ENCODE peak calls at places on chromosomes 13 and 19, in seven cellular contexts. One of them, this sample, is unnamed.

GRCh38 chr19:56111601-56112312 is 9.3 kb downstream of the ZNF787 start:
- DNase-seq in PC-9: peak
- DNase-seq in pancreas: peak
- DNase-seq in RWPE1: peak
- DNase-seq in brain microvascular endothelial cell: no peak
- DNase-seq in heart left ventricle: no peak
- DNase-seq in endothelial cell of umbilical vein: no peak
- DNase-seq in this sample: no peak

GRCh38 chr13:33193428-33193974 is 92.1 kb downstream of the STARD13 start:
- DNase-seq in PC-9: no peak
- DNase-seq in pancreas: no peak
- DNase-seq in RWPE1: no peak
- DNase-seq in brain microvascular endothelial cell: no peak
- DNase-seq in heart left ventricle: no peak
- DNase-seq in endothelial cell of umbilical vein: peak
- DNase-seq in this sample: no peak

GRCh38 chr13:26968431-26969335 is 202.9 kb downstream of the USP12 start:
- DNase-seq in PC-9: no peak
- DNase-seq in pancreas: peak
- DNase-seq in RWPE1: no peak
- DNase-seq in brain microvascular endothelial cell: peak
- DNase-seq in heart left ventricle: no peak
- DNase-seq in endothelial cell of umbilical vein: no peak
- DNase-seq in this sample: no peak

GRCh38 chr19:33879818-33880575 is 83.3 kb downstream of the KCTD15 start:
- DNase-seq in PC-9: no peak
- DNase-seq in pancreas: peak
- DNase-seq in RWPE1: no peak
- DNase-seq in brain microvascular endothelial cell: no peak
- DNase-seq in heart left ventricle: peak
- DNase-seq in endothelial cell of umbilical vein: peak
- DNase-seq in this sample: no peak

GRCh38 chr13:44313674-44314073 is 60.0 kb upstream of the SERP2 start:
- DNase-seq in PC-9: peak
- DNase-seq in pancreas: no peak
- DNase-seq in RWPE1: peak
- DNase-seq in brain microvascular endothelial cell: peak
- DNase-seq in heart left ventricle: no peak
- DNase-seq in endothelial cell of umbilical vein: peak
- DNase-seq in this sample: peak

GRCh38 chr13:26718146-26718545 is 42.4 kb downstream of the GPR12 start:
- DNase-seq in PC-9: no peak
- DNase-seq in pancreas: no peak
- DNase-seq in RWPE1: no peak
- DNase-seq in brain microvascular endothelial cell: no peak
- DNase-seq in heart left ventricle: no peak
- DNase-seq in endothelial cell of umbilical vein: no peak
- DNase-seq in this sample: no peak

GRCh38 chr13:80361883-80362327 is 21.0 kb upstream of the SPRY2 start:
- DNase-seq in PC-9: no peak
- DNase-seq in pancreas: no peak
- DNase-seq in RWPE1: no peak
- DNase-seq in brain microvascular endothelial cell: peak
- DNase-seq in heart left ventricle: no peak
- DNase-seq in endothelial cell of umbilical vein: peak
- DNase-seq in this sample: peak

GRCh38 chr19:19361075-19361594 is 40.5 kb downstream of the MAU2 start:
- DNase-seq in PC-9: peak
- DNase-seq in pancreas: peak
- DNase-seq in RWPE1: peak
- DNase-seq in brain microvascular endothelial cell: peak
- DNase-seq in heart left ventricle: peak
- DNase-seq in endothelial cell of umbilical vein: peak
- DNase-seq in this sample: peak

GRCh38 chr13:38191016-38191415 is 158.6 kb upstream of the UFM1 start:
- DNase-seq in PC-9: no peak
- DNase-seq in pancreas: no peak
- DNase-seq in RWPE1: no peak
- DNase-seq in brain microvascular endothelial cell: no peak
- DNase-seq in heart left ventricle: no peak
- DNase-seq in endothelial cell of umbilical vein: no peak
- DNase-seq in this sample: no peak

GRCh38 chr13:55341891-55342290 is 1798.8 kb upstream of the PRR20A start:
- DNase-seq in PC-9: no peak
- DNase-seq in pancreas: no peak
- DNase-seq in RWPE1: no peak
- DNase-seq in brain microvascular endothelial cell: no peak
- DNase-seq in heart left ventricle: no peak
- DNase-seq in endothelial cell of umbilical vein: no peak
- DNase-seq in this sample: no peak

GRCh38 chr19:16076154-16076957 is at the start of gene TPM4:
- DNase-seq in PC-9: peak
- DNase-seq in pancreas: peak
- DNase-seq in RWPE1: peak
- DNase-seq in brain microvascular endothelial cell: peak
- DNase-seq in heart left ventricle: peak
- DNase-seq in endothelial cell of umbilical vein: peak
- DNase-seq in this sample: peak

GRCh38 chr19:30326076-30326710 is 46.0 kb upstream of the ZNF536 start:
- DNase-seq in PC-9: no peak
- DNase-seq in pancreas: no peak
- DNase-seq in RWPE1: no peak
- DNase-seq in brain microvascular endothelial cell: no peak
- DNase-seq in heart left ventricle: peak
- DNase-seq in endothelial cell of umbilical vein: no peak
- DNase-seq in this sample: no peak

GRCh38 chr13:30905932-30906383 is at the start of gene MEDAG:
- DNase-seq in PC-9: no peak
- DNase-seq in pancreas: peak
- DNase-seq in RWPE1: no peak
- DNase-seq in brain microvascular endothelial cell: peak
- DNase-seq in heart left ventricle: peak
- DNase-seq in endothelial cell of umbilical vein: peak
- DNase-seq in this sample: no peak

GRCh38 chr13:100550433-100550832 is 38.2 kb downstream of the GGACT start:
- DNase-seq in PC-9: no peak
- DNase-seq in pancreas: no peak
- DNase-seq in RWPE1: no peak
- DNase-seq in brain microvascular endothelial cell: peak
- DNase-seq in heart left ventricle: peak
- DNase-seq in endothelial cell of umbilical vein: no peak
- DNase-seq in this sample: no peak

GRCh38 chr19:51439021-51439465 is 19.2 kb downstream of the SIGLEC8 start:
- DNase-seq in PC-9: no peak
- DNase-seq in pancreas: no peak
- DNase-seq in RWPE1: peak
- DNase-seq in brain microvascular endothelial cell: no peak
- DNase-seq in heart left ventricle: no peak
- DNase-seq in endothelial cell of umbilical vein: no peak
- DNase-seq in this sample: peak

GRCh38 chr19:41456342-41456918 is 13.5 kb downstream of the ERICH4 start:
- DNase-seq in PC-9: no peak
- DNase-seq in pancreas: no peak
- DNase-seq in RWPE1: no peak
- DNase-seq in brain microvascular endothelial cell: peak
- DNase-seq in heart left ventricle: peak
- DNase-seq in endothelial cell of umbilical vein: peak
- DNase-seq in this sample: no peak

GRCh38 chr19:47652285-47652684 is 43.4 kb downstream of the BICRA start:
- DNase-seq in PC-9: no peak
- DNase-seq in pancreas: no peak
- DNase-seq in RWPE1: no peak
- DNase-seq in brain microvascular endothelial cell: no peak
- DNase-seq in heart left ventricle: no peak
- DNase-seq in endothelial cell of umbilical vein: no peak
- DNase-seq in this sample: no peak

GRCh38 chr19:11781295-11782057 is 14.7 kb downstream of the ZNF441 start:
- DNase-seq in PC-9: no peak
- DNase-seq in pancreas: no peak
- DNase-seq in RWPE1: no peak
- DNase-seq in brain microvascular endothelial cell: no peak
- DNase-seq in heart left ventricle: no peak
- DNase-seq in endothelial cell of umbilical vein: no peak
- DNase-seq in this sample: no peak

GRCh38 chr19:4338441-4339350 is at the start of gene STAP2:
- DNase-seq in PC-9: peak
- DNase-seq in pancreas: peak
- DNase-seq in RWPE1: peak
- DNase-seq in brain microvascular endothelial cell: no peak
- DNase-seq in heart left ventricle: no peak
- DNase-seq in endothelial cell of umbilical vein: peak
- DNase-seq in this sample: peak

GRCh38 chr13:88124142-88124541 is 453.0 kb downstream of the SLITRK5 start:
- DNase-seq in PC-9: no peak
- DNase-seq in pancreas: no peak
- DNase-seq in RWPE1: no peak
- DNase-seq in brain microvascular endothelial cell: no peak
- DNase-seq in heart left ventricle: no peak
- DNase-seq in endothelial cell of umbilical vein: no peak
- DNase-seq in this sample: no peak

GRCh38 chr13:112711528-112712265 is 21.9 kb downstream of the ATP11A start:
- DNase-seq in PC-9: peak
- DNase-seq in pancreas: peak
- DNase-seq in RWPE1: peak
- DNase-seq in brain microvascular endothelial cell: peak
- DNase-seq in heart left ventricle: peak
- DNase-seq in endothelial cell of umbilical vein: peak
- DNase-seq in this sample: peak

GRCh38 chr13:112714366-112714765 is 24.5 kb downstream of the ATP11A start:
- DNase-seq in PC-9: no peak
- DNase-seq in pancreas: no peak
- DNase-seq in RWPE1: no peak
- DNase-seq in brain microvascular endothelial cell: no peak
- DNase-seq in heart left ventricle: no peak
- DNase-seq in endothelial cell of umbilical vein: no peak
- DNase-seq in this sample: no peak

GRCh38 chr13:112710855-112711527 is 21.2 kb downstream of the ATP11A start:
- DNase-seq in PC-9: no peak
- DNase-seq in pancreas: no peak
- DNase-seq in RWPE1: no peak
- DNase-seq in brain microvascular endothelial cell: no peak
- DNase-seq in heart left ventricle: no peak
- DNase-seq in endothelial cell of umbilical vein: no peak
- DNase-seq in this sample: no peak

GRCh38 chr13:112713517-112714253 is 23.8 kb downstream of the ATP11A start:
- DNase-seq in PC-9: no peak
- DNase-seq in pancreas: no peak
- DNase-seq in RWPE1: no peak
- DNase-seq in brain microvascular endothelial cell: no peak
- DNase-seq in heart left ventricle: no peak
- DNase-seq in endothelial cell of umbilical vein: no peak
- DNase-seq in this sample: no peak

GRCh38 chr13:112712451-112712881 is 22.6 kb downstream of the ATP11A start:
- DNase-seq in PC-9: no peak
- DNase-seq in pancreas: no peak
- DNase-seq in RWPE1: no peak
- DNase-seq in brain microvascular endothelial cell: no peak
- DNase-seq in heart left ventricle: no peak
- DNase-seq in endothelial cell of umbilical vein: no peak
- DNase-seq in this sample: no peak
- H3K27ac ChIP-seq in PC-9: peak
- H3K27ac ChIP-seq in pancreas: peak
- H3K27ac ChIP-seq in RWPE1: peak
- H3K27ac ChIP-seq in brain microvascular endothelial cell: no peak
- H3K27ac ChIP-seq in heart left ventricle: peak
- H3K27ac ChIP-seq in endothelial cell of umbilical vein: peak
- H3K27ac ChIP-seq in this sample: peak

GRCh38 chr19:44807652-44808462 is 1.0 kb upstream of the BCAM start:
- DNase-seq in PC-9: peak
- DNase-seq in pancreas: peak
- DNase-seq in RWPE1: peak
- DNase-seq in brain microvascular endothelial cell: peak
- DNase-seq in heart left ventricle: no peak
- DNase-seq in endothelial cell of umbilical vein: peak
- DNase-seq in this sample: peak
- TF ChIP-seq CTCF in PC-9: peak
- TF ChIP-seq CTCF in pancreas: no peak
- TF ChIP-seq CTCF in RWPE1: peak
- TF ChIP-seq CTCF in brain microvascular endothelial cell: peak
- TF ChIP-seq CTCF in heart left ventricle: peak
- TF ChIP-seq CTCF in endothelial cell of umbilical vein: peak
- TF ChIP-seq CTCF in this sample: no peak

DNA sequence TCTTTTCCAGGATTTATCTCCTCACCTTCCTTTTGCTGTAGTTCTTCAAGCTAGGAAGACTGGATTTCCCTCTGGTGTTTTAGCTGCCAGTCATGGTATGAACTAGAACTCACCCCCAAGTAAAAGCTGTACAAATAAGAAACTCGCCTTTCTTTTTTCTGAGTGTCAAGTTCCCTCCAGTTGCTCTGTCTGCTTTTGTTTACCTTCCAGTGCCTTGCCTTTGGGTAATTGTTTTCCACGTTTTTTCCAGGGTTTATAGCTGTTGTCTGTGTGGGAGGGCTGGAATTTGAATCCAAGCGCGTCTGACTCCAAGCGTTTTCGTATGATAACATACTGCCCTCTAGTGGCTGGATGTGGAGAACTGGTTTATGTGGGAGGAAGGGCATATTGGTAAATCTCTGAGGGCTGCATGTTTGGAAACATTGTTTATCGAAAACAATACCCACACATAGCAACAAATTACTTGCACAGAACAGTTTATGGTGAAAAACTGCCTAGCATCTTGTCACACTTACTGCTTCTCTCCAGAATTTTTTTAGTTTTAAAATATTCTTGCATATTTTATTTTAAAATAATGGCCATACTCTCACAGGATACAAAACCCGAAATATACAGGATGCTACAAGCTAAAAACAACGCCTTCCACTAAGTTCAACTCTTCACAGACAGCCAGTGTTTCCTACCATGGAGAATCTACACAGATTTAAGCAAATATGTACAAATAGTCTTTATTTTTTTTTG is 19.2 kb downstream of the RCN3 start:
- DNase-seq in PC-9: peak
- DNase-seq in pancreas: peak
- DNase-seq in RWPE1: peak
- DNase-seq in brain microvascular endothelial cell: peak
- DNase-seq in heart left ventricle: peak
- DNase-seq in endothelial cell of umbilical vein: peak
- DNase-seq in this sample: peak
- H3K27ac ChIP-seq in PC-9: no peak
- H3K27ac ChIP-seq in pancreas: no peak
- H3K27ac ChIP-seq in RWPE1: no peak
- H3K27ac ChIP-seq in brain microvascular endothelial cell: no peak
- H3K27ac ChIP-seq in heart left ventricle: no peak
- H3K27ac ChIP-seq in endothelial cell of umbilical vein: no peak
- H3K27ac ChIP-seq in this sample: no peak

DNA sequence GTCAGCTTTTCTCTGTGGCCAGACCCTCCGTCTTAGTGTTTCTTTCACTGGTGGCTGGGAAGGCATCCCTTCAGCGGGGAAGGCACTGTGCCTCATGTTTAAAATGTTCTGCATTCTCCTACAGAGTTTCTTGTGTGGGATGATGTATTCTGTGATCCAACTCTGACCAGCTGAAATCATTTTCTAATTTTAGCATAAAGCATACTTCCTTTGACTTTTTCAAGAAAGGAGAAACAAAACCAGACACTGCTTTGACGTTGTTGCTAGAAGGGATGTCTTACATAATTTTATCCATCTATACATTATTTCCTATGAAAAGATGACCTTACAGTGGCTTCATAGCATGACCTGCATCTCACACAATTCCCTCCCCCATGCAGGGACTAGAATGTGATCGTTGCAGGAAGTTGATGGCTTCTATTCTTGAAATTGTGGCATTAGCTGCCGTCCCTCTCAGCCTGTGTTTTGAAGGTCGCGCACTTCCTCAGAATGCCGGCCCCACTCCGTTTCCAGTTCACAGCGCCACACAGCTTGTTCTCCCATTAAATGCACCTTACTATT is 38.6 kb upstream of the TEX29 start:
- DNase-seq in PC-9: no peak
- DNase-seq in pancreas: no peak
- DNase-seq in RWPE1: no peak
- DNase-seq in brain microvascular endothelial cell: peak
- DNase-seq in heart left ventricle: peak
- DNase-seq in endothelial cell of umbilical vein: no peak
- DNase-seq in this sample: no peak
- TF ChIP-seq CTCF in PC-9: no peak
- TF ChIP-seq CTCF in pancreas: no peak
- TF ChIP-seq CTCF in RWPE1: no peak
- TF ChIP-seq CTCF in brain microvascular endothelial cell: no peak
- TF ChIP-seq CTCF in heart left ventricle: no peak
- TF ChIP-seq CTCF in endothelial cell of umbilical vein: no peak
- TF ChIP-seq CTCF in this sample: no peak

This sample was measured in mammary epithelial cell.